ENCODE peak calls at places on chromosomes 12 and 14, in five cellular contexts. N, S, P, D and Y are unnamed samples.

GRCh38 chr14:95496111-95496681 is 20.3 kb downstream of the SYNE3 start:
- DNase-seq in P (no peak), D (peak; percentile 45), S (peak; percentile 97), N (no peak), Y (peak; percentile 57)

GRCh38 chr12:124874988-124875802 is 11.5 kb upstream of the SCARB1 start:
- DNase-seq in P (no peak), D (no peak), S (no peak), N (no peak), Y (no peak)

GRCh38 chr12:92138626-92139025 is 7.0 kb downstream of the BTG1 start:
- DNase-seq in P (no peak), D (no peak), S (no peak), N (no peak), Y (no peak)

GRCh38 chr12:26715232-26715631 is 117.8 kb downstream of the ITPR2 start:
- DNase-seq in S (no peak), N (no peak), P (no peak), D (no peak), Y (no peak)

GRCh38 chr12:132171968-132172521 is 27.8 kb downstream of the NOC4L start:
- DNase-seq in D (no peak), N (no peak), S (no peak), P (no peak), Y (no peak)

GRCh38 chr12:93441111-93441616 is 583 bp downstream of the UBE2N start:
- DNase-seq in S (peak; percentile 29), N (peak; percentile 42), D (peak; percentile 22), P (no peak), Y (no peak)

GRCh38 chr12:28083816-28084678 is 106.2 kb upstream of the CCDC91 start:
- DNase-seq in S (peak; percentile 24), D (no peak), N (no peak), P (peak; percentile 48), Y (no peak)

GRCh38 chr14:24238123-24238522 is 4.3 kb downstream of the TINF2 start:
- DNase-seq in P (no peak), N (no peak), D (no peak), S (no peak), Y (no peak)

GRCh38 chr12:123102781-123103503 is 47.9 kb downstream of the PITPNM2 start:
- DNase-seq in D (no peak), P (no peak), S (no peak), N (no peak), Y (no peak)

GRCh38 chr12:39919790-39920189 is 186.1 kb downstream of the SLC2A13 start:
- DNase-seq in D (no peak), S (no peak), P (no peak), N (no peak), Y (no peak)

GRCh38 chr12:68565391-68565903 is 45.3 kb upstream of the RAP1B start:
- DNase-seq in N (no peak), D (peak; percentile 92), S (peak; percentile 97), P (peak; percentile 90), Y (peak; percentile 64)

GRCh38 chr12:68416826-68417225 is 84.7 kb upstream of the MDM1 start:
- DNase-seq in S (no peak), P (no peak), D (peak; percentile 52), N (no peak), Y (no peak)

GRCh38 chr14:51283402-51283825 is 43.4 kb downstream of the TMX1 start:
- DNase-seq in S (peak; percentile 93), N (no peak), D (peak; percentile 85), P (peak; percentile 93), Y (peak; percentile 94)

GRCh38 chr12:116708826-116709756 is 28.8 kb downstream of the SPRING1 start:
- DNase-seq in P (peak; percentile 56), N (peak; percentile 81), D (peak; percentile 36), S (peak; percentile 31), Y (peak; percentile 70)

GRCh38 chr12:11621797-11622423 is 27.6 kb upstream of the ETV6 start:
- DNase-seq in S (peak; percentile 11), N (no peak), P (peak; percentile 21), D (peak; percentile 6), Y (peak; percentile 39)

GRCh38 chr14:64196668-64197411 is 97.3 kb downstream of the ESR2 start:
- DNase-seq in N (peak; percentile 76), S (peak; percentile 53), P (peak; percentile 26), D (peak; percentile 67), Y (peak; percentile 61)

GRCh38 chr14:37708481-37708880 is 113.1 kb downstream of the TTC6 start:
- DNase-seq in S (peak; percentile 39), D (peak; percentile 68), P (no peak), N (no peak), Y (no peak)

GRCh38 chr14:37707716-37708115 is 112.3 kb downstream of the TTC6 start:
- DNase-seq in P (no peak), N (no peak), S (no peak), D (peak; percentile 5), Y (no peak)

GRCh38 chr14:37712976-37713431 is 117.6 kb downstream of the TTC6 start:
- DNase-seq in P (no peak), S (no peak), D (no peak), N (no peak), Y (no peak)

GRCh38 chr14:37711499-37712475 is 116.4 kb downstream of the TTC6 start:
- DNase-seq in D (no peak), S (no peak), P (no peak), N (no peak), Y (no peak)

DNA sequence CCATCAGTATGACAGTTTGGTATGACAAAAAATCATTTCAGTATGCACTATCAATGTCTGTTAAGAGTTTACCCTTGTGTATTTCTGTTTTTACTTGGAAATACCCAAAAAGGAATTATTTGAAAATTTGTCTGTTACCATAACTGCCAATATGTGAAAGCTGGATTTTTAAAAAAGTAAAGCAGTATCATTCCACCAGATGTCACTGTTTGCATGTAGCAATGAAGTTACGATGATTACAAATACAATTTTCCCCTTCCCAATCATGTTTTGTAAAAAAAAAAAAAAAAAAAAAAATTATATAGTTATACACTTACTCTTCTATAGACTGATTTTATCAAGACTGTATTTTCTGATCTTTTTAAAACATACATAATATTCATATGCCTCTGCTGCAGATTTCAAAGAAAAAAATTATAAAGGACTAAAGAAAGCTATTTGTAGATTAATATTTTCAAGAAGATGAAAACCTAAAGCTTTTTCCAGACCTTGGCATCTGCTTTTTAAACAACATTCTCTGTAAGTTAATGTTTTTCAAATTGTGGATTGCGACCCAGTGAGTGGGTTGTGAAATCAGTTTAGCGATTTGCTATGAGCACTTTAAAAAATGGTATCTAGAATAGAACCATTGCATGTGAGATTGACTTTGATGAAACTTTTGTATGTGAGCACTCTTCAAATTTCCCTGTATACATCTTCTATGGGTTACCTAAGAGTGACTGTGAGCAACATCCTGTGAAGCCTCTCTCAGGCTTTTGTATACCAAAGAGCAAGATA is 114.2 kb downstream of the TTC6 start:
- DNase-seq in N (no peak), S (peak; percentile 16), D (peak; percentile 17), P (peak; percentile 28), Y (peak; percentile 37)
- TF ChIP-seq CTCF in N (peak; percentile 19), S (peak; percentile 49), D (peak; percentile 52), P (peak; percentile 53), Y (peak; percentile 49)

GRCh38 chr12:6951551-6952120 is 480 bp downstream of the PTPN6 start:
- DNase-seq in P (no peak), N (no peak), D (no peak), S (no peak), Y (no peak)
- H3K4me3 ChIP-seq in P (no peak overlapping the region), N (no peak overlapping the region), D (no peak overlapping the region), S (no peak overlapping the region), Y (no peak overlapping the region)

GRCh38 chr14:26206640-26207039 is 391.2 kb downstream of the NOVA1 start:
- DNase-seq in D (no peak), S (no peak), P (no peak), N (no peak), Y (no peak)
- TF ChIP-seq CTCF in D (no peak), S (no peak), P (no peak), N (no peak), Y (no peak)

GRCh38 chr12:110687770-110688169 is 1.1 kb downstream of the HVCN1 start:
- DNase-seq in N (no peak), D (no peak), P (no peak), S (no peak), Y (no peak)
- H3K4me3 ChIP-seq in N (no peak overlapping the region), D (no peak overlapping the region), P (no peak overlapping the region), S (no peak overlapping the region), Y (no peak overlapping the region)

DNA sequence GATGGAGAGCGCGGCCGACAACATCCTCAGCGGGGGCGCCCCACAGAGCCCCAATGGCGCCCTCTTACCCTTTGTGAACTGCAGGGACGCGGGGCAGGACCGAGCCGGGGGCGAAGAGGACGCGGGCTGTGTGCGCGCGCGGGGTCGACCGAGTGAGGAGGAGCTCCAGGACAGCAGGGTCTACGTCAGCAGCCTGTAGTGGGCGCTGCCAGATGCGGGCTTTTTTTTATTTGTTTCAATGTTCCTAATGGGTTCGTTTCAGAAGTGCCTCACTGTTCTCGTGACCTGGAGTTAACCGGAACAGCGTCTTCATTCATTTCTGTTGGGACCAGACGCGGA is 103.8 kb upstream of the FKBP4 start:
- DNase-seq in S (peak; percentile 13), N (peak; percentile 41), D (peak; percentile 32), P (peak; percentile 31), Y (peak; percentile 18)
- TF ChIP-seq CTCF in S (no peak), N (no peak), D (no peak), P (no peak), Y (no peak)